ENCODE peak calls at places on chromosomes 4 and X, in seven cellular contexts. F is amniotic stem cell; A is ecto neural progenitor cell; O is glutamatergic neuron; H is ascending aorta; U is stimulated activated naive B cell treated with anti-CD40 and anti-IgM and Interleukin-4, amounts not matched to agents 10 μg/mL and 1 μg/mL and 100 μg/mL, for 72 hours; W is GM20000. J is an unnamed sample.
A peak's percentile ranks its signal among the peaks of the same experiment; 100 is the strongest.

GRCh38 chr4:138734746-138735145 is 280.8 kb upstream of the NOCT start:
- DNase-seq in F (no peak), A (no peak), O (no peak), H (no peak), U (no peak), W (no peak), J (no peak)

GRCh38 chr4:102869569-102870227 is 906 bp downstream of the CISD2 start:
- DNase-seq in F (no peak), A (no peak), O (no peak), H (no peak), U (no peak), W (peak; percentile 7), J (no peak)

GRCh38 chr4:118957683-118958082 is 69.0 kb downstream of the SYNPO2 start:
- DNase-seq in F (no peak), A (no peak), O (no peak), H (no peak), U (no peak), W (no peak), J (no peak)

GRCh38 chr4:174058846-174059245 is 224.6 kb downstream of the FBXO8 start:
- DNase-seq in F (no peak), A (no peak), O (no peak), H (no peak), U (no peak), W (no peak), J (no peak)

GRCh38 chrX:112197845-112198244 is 115.3 kb upstream of the TRPC5 start:
- DNase-seq in F (no peak), A (no peak), O (no peak), H (no peak), U (no peak), W (no peak), J (no peak)

GRCh38 chrX:46953597-46953996 is 41.4 kb downstream of the JADE3 start:
- DNase-seq in F (no peak), A (peak; percentile 56), O (no peak), H (no peak), U (no peak), W (no peak), J (no peak)

GRCh38 chrX:81377329-81377728 is 175.4 kb downstream of the SH3BGRL start:
- DNase-seq in F (no peak), A (no peak), O (no peak), H (no peak), U (no peak), W (peak; percentile 2), J (no peak)

GRCh38 chr4:94342713-94343112 is at the start of gene HPGDS:
- DNase-seq in F (no peak), A (no peak), O (no peak), H (no peak), U (no peak), W (no peak), J (no peak)

GRCh38 chr4:11675051-11675800 is 246.5 kb upstream of the HS3ST1 start:
- DNase-seq in F (no peak), A (no peak), O (no peak), H (no peak), U (no peak), W (no peak), J (no peak)

GRCh38 chrX:85052207-85052606 is 48.5 kb downstream of the APOOL start:
- DNase-seq in F (no peak), A (no peak), O (no peak), H (no peak), U (no peak), W (no peak), J (no peak)

GRCh38 chr4:72314869-72315268 is 254.2 kb downstream of the ADAMTS3 start:
- DNase-seq in F (peak; percentile 60), A (no peak), O (no peak), H (no peak), U (no peak), W (no peak), J (no peak)

GRCh38 chr4:87093443-87094123 is 126.8 kb downstream of the KLHL8 start:
- DNase-seq in F (no peak), A (no peak), O (peak; percentile 38), H (no peak), U (peak; percentile 44), W (peak; percentile 70), J (no peak)

GRCh38 chr4:110190249-110190648 is 8.2 kb downstream of the ELOVL6 start:
- DNase-seq in F (no peak), A (no peak), O (no peak), H (no peak), U (no peak), W (no peak), J (no peak)

GRCh38 chr4:2591189-2591588 is 54.7 kb downstream of the FAM193A start:
- DNase-seq in F (no peak), A (no peak), O (peak; percentile 45), H (no peak), U (no peak), W (no peak), J (no peak)

GRCh38 chr4:166198516-166198915 is 325.5 kb downstream of the TLL1 start:
- DNase-seq in F (no peak), A (no peak), O (no peak), H (no peak), U (no peak), W (no peak), J (no peak)

GRCh38 chrX:134626434-134626833 is 31.8 kb downstream of the PLAC1 start:
- DNase-seq in F (no peak), A (no peak), O (no peak), H (no peak), U (no peak), W (no peak), J (no peak)

GRCh38 chr4:66688674-66689073 is 856.6 kb downstream of the CENPC start:
- DNase-seq in F (peak; percentile 19), A (no peak), O (no peak), H (no peak), U (no peak), W (no peak), J (no peak)

GRCh38 chrX:42131856-42132255 is 208.5 kb upstream of the CASK start:
- DNase-seq in F (no peak), A (no peak), O (no peak), H (no peak), U (no peak), W (no peak), J (no peak)

GRCh38 chrX:23570674-23571343 is 96.5 kb upstream of the PRDX4 start:
- DNase-seq in F (no peak), A (no peak), O (no peak), H (no peak), U (no peak), W (no peak), J (no peak)

GRCh38 chr4:10093801-10094552 is 22.6 kb downstream of the WDR1 start:
- DNase-seq in F (peak; percentile 87), A (no peak), O (no peak), H (no peak), U (no peak), W (no peak), J (no peak)

GRCh38 chr4:170990989-170991589 is 822.1 kb upstream of the GALNTL6 start:
- DNase-seq in F (peak; percentile 11), A (peak; percentile 46), O (no peak), H (no peak), U (peak; percentile 10), W (peak; percentile 25), J (no peak)

GRCh38 chr4:156941940-156942548 is 29.6 kb downstream of the PDGFC start:
- DNase-seq in F (peak; percentile 70), A (peak; percentile 58), O (no peak), H (peak; percentile 15), U (no peak), W (no peak), J (no peak)

GRCh38 chr4:124118061-124118460 is 594.5 kb downstream of the ANKRD50 start:
- DNase-seq in F (no peak), A (no peak), O (no peak), H (no peak), U (no peak), W (no peak), J (no peak)

GRCh38 chr4:120291541-120291940 is 224.9 kb upstream of the MAD2L1 start:
- DNase-seq in F (no peak), A (no peak), O (no peak), H (no peak), U (no peak), W (no peak), J (no peak)

GRCh38 chrX:97322401-97322800 is 438.7 kb downstream of the RPA4 start:
- DNase-seq in F (no peak), A (no peak), O (no peak), H (no peak), U (no peak), W (no peak), J (no peak)

J was measured in SIG-M5.